ENCODE peak calls at places on chromosomes 5 and 9, in five cellular contexts. G is activated CD8-positive, alpha-beta T cell treated with anti-CD3 and anti-CD28 coated beads for 36 hours; H is H9; U is activated CD4-positive, alpha-beta T cell treated with anti-CD3 and anti-CD28 coated beads for 48 hours; J is K562. M is an unnamed sample.

GRCh38 chr5:176754376-176754942 is 55.9 kb upstream of the UNC5A start:
- DNase-seq in J (no peak), H (no peak), G (no peak), U (no peak), M (no peak)

GRCh38 chr5:155729684-155730059 is 597.3 kb upstream of the SGCD start:
- DNase-seq in H (peak), J (no peak), G (no peak), U (no peak), M (no peak)

GRCh38 chr9:76394896-76395244 is 644 bp upstream of the RFK start:
- DNase-seq in H (peak), J (peak), G (peak), U (peak), M (peak)

GRCh38 chr9:27336829-27337228 is 39.9 kb upstream of the EQTN start:
- DNase-seq in J (no peak), H (no peak), G (no peak), U (no peak), M (no peak)

GRCh38 chr5:5617024-5617423 is 194.5 kb downstream of the ICE1 start:
- DNase-seq in G (no peak), H (no peak), J (no peak), U (no peak), M (no peak)

GRCh38 chr9:134039386-134040175 is 14.3 kb downstream of the BRD3OS start:
- DNase-seq in U (no peak), G (no peak), H (no peak), J (no peak), M (no peak)

GRCh38 chr5:175745212-175745611 is 87.3 kb downstream of the HRH2 start:
- DNase-seq in H (no peak), G (no peak), J (no peak), U (no peak), M (no peak)

GRCh38 chr5:148976569-148977321 is 86.1 kb downstream of the SH3TC2 start:
- DNase-seq in H (no peak), J (no peak), U (no peak), G (no peak), M (no peak)

GRCh38 chr5:138873096-138873885 is 1.8 kb downstream of the LRRTM2 start:
- DNase-seq in J (no peak), U (no peak), H (no peak), G (no peak), M (no peak)

GRCh38 chr5:160269017-160269416 is 39.7 kb downstream of the FABP6 start:
- DNase-seq in U (no peak), G (no peak), H (no peak), J (no peak), M (no peak)